ENCODE peak calls at places on chromosomes 11 and 22, in four cellular contexts. R, I, X and D are unnamed samples.

GRCh38 chr11:131671320-131671719 is 300.9 kb downstream of the NTM start:
- DNase-seq in R (no peak), I (no peak), X (no peak), D (no peak)

GRCh38 chr22:45101828-45102227 is 61.9 kb upstream of the NUP50 start:
- DNase-seq in R (peak), I (peak), X (no peak), D (peak)

GRCh38 chr11:117410861-117411725 is 83.4 kb downstream of the CEP164 start:
- DNase-seq in R (no peak), I (no peak), X (no peak), D (peak)

GRCh38 chr11:67284811-67285540 is 4.1 kb upstream of the ANKRD13D start:
- DNase-seq in R (no peak), I (no peak), X (no peak), D (no peak)

GRCh38 chr11:77069336-77069968 is 2.7 kb downstream of the CAPN5 start:
- DNase-seq in R (no peak), I (no peak), X (no peak), D (no peak)

GRCh38 chr11:126328444-126328843 is 24.6 kb downstream of the DCPS start:
- DNase-seq in R (no peak), I (no peak), X (no peak), D (no peak)

GRCh38 chr11:33455827-33456226 is 198.6 kb downstream of the HIPK3 start:
- DNase-seq in R (no peak), I (no peak), X (no peak), D (no peak)

GRCh38 chr11:132024587-132025295 is 654.3 kb downstream of the NTM start:
- DNase-seq in R (no peak), I (no peak), X (peak), D (no peak)

GRCh38 chr22:41132555-41132954 is 40.2 kb downstream of the EP300 start:
- DNase-seq in R (no peak), I (no peak), X (no peak), D (no peak)

GRCh38 chr11:62125316-62125715 is 1.5 kb downstream of the INCENP start:
- DNase-seq in R (no peak), I (peak), X (no peak), D (no peak)

DNA sequence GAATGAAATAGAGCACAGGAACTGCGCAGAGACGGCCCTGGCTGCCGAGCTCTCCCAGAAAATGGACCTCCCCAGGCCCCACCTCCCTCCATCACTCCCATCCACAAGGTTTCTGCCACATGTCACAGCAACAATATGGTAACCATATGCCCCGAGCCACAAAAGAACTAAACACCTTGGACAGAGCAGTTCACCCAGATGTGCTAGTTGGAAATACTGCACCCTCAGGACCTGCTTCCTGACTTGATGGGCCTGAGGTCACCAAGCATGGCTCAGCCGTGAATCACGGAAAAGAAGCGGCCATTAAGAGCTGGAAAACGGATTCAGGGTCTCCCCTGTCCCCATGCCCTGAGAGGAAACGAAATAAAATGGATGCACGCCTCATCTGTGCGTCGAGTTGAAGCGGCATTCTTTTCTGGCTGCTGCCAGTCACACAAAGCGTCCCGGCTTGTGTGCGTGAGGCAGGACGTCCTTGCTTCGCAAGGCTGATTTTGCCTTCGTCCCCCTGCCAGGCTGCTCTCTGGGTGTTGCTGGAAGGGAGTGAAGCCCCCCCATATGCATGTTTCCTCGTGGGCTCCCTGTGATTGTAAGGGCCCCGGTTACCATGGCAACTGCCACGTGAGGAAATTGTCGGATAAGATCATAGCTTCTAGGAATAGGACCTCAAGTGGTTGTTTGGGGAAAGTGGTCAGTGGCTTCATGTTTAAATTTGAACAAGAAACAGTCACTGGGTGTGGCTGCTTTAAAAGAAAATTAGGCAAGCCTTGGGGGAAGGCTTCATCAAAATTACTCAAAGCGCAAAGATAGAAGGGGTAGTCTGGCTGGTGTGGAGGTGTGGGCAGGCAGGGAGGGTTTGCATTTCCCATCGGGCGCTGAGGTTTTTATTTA is 51.7 kb downstream of the FLI1 start:
- DNase-seq in R (no peak), I (no peak), X (no peak), D (no peak)
- TF ChIP-seq CREM in R (no peak), I (no peak), X (no peak), D (no peak)

DNA sequence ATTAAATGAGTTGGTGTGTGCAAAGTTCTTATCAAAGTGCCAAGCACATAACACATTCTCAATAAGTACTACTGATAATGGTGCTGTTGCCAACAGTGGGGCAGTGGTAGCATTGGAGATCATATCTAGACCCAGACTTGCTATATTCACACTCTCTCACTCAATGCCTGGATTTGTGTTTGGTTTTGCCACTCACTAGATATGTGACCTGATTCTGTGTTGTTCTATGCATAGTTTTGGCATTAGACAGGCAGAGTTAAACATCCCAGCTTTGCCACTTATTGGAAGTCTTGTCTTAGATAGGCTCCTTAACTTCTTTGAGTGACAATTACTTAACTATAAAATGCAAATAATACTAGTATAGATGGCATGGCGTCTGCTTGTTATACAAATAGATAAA is 642.5 kb upstream of the CCDC179 start:
- DNase-seq in R (no peak), I (no peak), X (no peak), D (no peak)
- TF ChIP-seq CREM in R (no peak), I (no peak), X (no peak), D (no peak)

GRCh38 chr22:26565181-26565580 is 24.8 kb downstream of the TPST2 start:
- DNase-seq in R (no peak), I (no peak), X (no peak), D (no peak)
- TF ChIP-seq CREM in R (no peak), I (no peak), X (no peak), D (no peak)

DNA sequence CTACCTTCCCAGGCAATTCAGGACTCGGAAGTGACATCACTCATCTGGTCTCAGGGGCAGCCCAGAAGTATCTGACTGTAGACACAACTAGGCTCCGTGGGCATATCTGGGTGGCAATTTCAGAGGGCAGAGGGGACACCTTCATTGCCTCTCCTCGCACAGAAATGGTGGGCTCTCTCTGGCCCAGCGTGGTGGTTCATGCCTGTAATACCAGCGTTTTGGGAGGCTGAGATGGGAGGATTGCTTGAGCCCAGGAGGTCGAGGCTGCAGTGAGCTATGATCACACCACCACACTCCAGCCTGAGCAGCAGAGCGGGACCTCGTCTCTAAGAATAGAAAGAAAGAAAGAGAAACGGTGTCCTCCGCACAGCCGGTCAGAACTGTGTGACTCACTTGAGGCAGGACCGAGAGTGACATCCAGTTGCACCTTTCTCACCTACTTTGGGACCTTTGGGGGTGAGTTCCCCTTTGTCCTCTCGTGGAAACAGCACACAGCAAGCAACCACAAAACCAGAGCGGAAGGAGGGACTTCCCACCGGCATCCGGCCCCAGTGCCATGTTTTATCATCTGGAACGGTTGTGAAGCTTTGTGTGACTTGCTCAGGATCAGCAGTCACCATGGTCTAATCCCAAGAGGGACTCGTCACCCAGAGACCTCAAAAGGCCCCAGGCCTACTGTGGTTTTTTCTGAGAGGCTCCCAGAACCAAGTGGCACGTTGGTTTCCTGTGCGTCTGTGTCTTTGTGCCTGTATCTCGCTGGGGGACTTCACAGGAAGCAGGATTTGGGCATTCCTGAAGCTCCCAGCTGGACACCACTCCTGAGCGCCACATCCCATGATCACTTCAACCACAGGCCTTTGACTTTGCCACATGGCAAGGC is 38.4 kb upstream of the EMID1 start:
- DNase-seq in R (no peak), I (no peak), X (peak), D (no peak)
- TF ChIP-seq CREM in R (no peak), I (no peak), X (peak), D (no peak)

GRCh38 chr22:39519681-39520053 is 695 bp upstream of the ATF4 start:
- DNase-seq in R (peak), I (no peak), X (no peak), D (peak)

GRCh38 chr22:39518996-39519680 is 1.2 kb upstream of the ATF4 start:
- DNase-seq in R (no peak), I (no peak), X (no peak), D (no peak)

GRCh38 chr22:39520054-39520873 is at the start of gene ATF4:
- DNase-seq in R (peak), I (peak), X (peak), D (peak)

GRCh38 chr22:39517470-39517869 is 2.9 kb upstream of the ATF4 start:
- DNase-seq in R (no peak), I (no peak), X (no peak), D (no peak)

GRCh38 chr22:39518124-39518786 is 2.1 kb upstream of the ATF4 start:
- DNase-seq in R (no peak), I (no peak), X (no peak), D (no peak)
- TF ChIP-seq CREM in R (no peak), I (no peak), X (no peak), D (no peak)

GRCh38 chr22:24707477-24707816 is 67.1 kb downstream of the PIWIL3 start:
- DNase-seq in R (no peak), I (no peak), X (no peak), D (no peak)
- TF ChIP-seq CREM in R (no peak), I (no peak), X (no peak), D (no peak)

DNA sequence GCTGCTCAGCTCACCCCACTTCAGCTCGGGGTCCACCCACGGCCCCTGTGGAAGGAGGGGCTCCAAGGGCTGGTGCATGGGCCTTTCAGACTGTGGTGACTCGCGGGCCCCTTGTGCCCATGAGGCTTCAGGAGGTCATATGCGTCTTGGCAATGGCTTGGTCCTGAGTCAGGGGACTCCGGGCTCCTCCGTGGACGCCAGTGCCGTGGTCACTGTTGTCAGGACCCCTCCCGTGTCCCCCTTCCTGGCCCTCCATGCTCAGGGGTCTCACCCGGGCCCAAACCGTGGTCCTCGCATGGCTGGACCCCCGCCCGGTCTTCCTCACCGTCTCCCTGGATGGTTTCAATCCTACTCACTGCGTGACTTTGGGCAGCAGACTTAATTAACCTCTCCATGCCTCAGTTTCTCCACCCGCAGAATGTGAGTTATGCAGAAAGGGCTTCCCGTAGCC is 436.4 kb downstream of the TBC1D22A start:
- DNase-seq in R (no peak), I (no peak), X (no peak), D (no peak)
- TF ChIP-seq CREM in R (no peak), I (no peak), X (no peak), D (no peak)